ENCODE peak calls at places on chromosome 20, in four cellular contexts. One of them, this sample, is unnamed.

GRCh38 chr20:48758206-48758820 is 69.5 kb downstream of the PREX1 start:
- DNase-seq in IMR-90: no peak
- DNase-seq in NCI-H1694: no peak
- DNase-seq in T-cell: peak; percentile 71
- DNase-seq in this sample: peak; percentile 71

GRCh38 chr20:539848-540247 is 3.7 kb downstream of the CSNK2A1 start:
- DNase-seq in NCI-H1694: no peak
- DNase-seq in IMR-90: peak; percentile 49
- DNase-seq in T-cell: no peak
- DNase-seq in this sample: no peak

GRCh38 chr20:4567172-4567571 is 154.5 kb upstream of the PRND start:
- DNase-seq in NCI-H1694: no peak
- DNase-seq in T-cell: no peak
- DNase-seq in IMR-90: no peak
- DNase-seq in this sample: no peak

GRCh38 chr20:16904751-16905150 is 156.6 kb downstream of the OTOR start:
- DNase-seq in T-cell: no peak
- DNase-seq in NCI-H1694: no peak
- DNase-seq in IMR-90: no peak
- DNase-seq in this sample: no peak

GRCh38 chr20:1946442-1946761 is 47.5 kb downstream of the PDYN start:
- DNase-seq in NCI-H1694: no peak
- DNase-seq in IMR-90: no peak
- DNase-seq in T-cell: no peak
- DNase-seq in this sample: no peak

GRCh38 chr20:17622851-17623508 is 53.1 kb downstream of the DSTN start:
- DNase-seq in T-cell: no peak
- DNase-seq in NCI-H1694: no peak
- DNase-seq in IMR-90: no peak
- DNase-seq in this sample: no peak

GRCh38 chr20:37552415-37552814 is 24.7 kb upstream of the BLCAP start:
- DNase-seq in NCI-H1694: no peak
- DNase-seq in IMR-90: peak; percentile 13
- DNase-seq in T-cell: no peak
- DNase-seq in this sample: no peak

GRCh38 chr20:62603907-62604785 is 38.2 kb upstream of the SLCO4A1 start:
- DNase-seq in NCI-H1694: no peak
- DNase-seq in IMR-90: no peak
- DNase-seq in T-cell: no peak
- DNase-seq in this sample: no peak

This sample was measured in CD4-positive, alpha-beta memory T cell.